ENCODE peak calls at places on chromosomes 13 and 19, in ten cellular contexts. Z is body of pancreas, N is uterus, M is H1, R is breast epithelium, D is sigmoid colon, W is suprapubic skin, U is esophagus squamous epithelium, Y is GM12892, O is transverse colon. S is an unnamed sample.

GRCh38 chr13:96089749-96090239 is at the start of gene HS6ST3:
- DNase-seq in U (no peak), W (peak), M (peak), N (peak), D (no peak), O (no peak), Z (peak), R (no peak), Y (peak), S (peak)

GRCh38 chr13:76636881-76637280 is 249.3 kb downstream of the KCTD12 start:
- DNase-seq in M (no peak), Z (no peak), R (no peak), Y (no peak), W (no peak), D (no peak), N (no peak), O (no peak), U (no peak), S (no peak)

GRCh38 chr13:32409561-32410440 is 18.1 kb downstream of the N4BP2L1 start:
- DNase-seq in N (peak), W (no peak), M (no peak), U (no peak), D (peak), Y (no peak), R (no peak), Z (no peak), O (no peak), S (peak)

GRCh38 chr13:28564030-28564429 is 69.1 kb upstream of the FLT1 start:
- DNase-seq in M (no peak), D (no peak), W (no peak), U (no peak), R (peak), Y (no peak), O (peak), N (no peak), Z (no peak), S (no peak)

GRCh38 chr19:10269333-10270179 is 1.4 kb upstream of the ICAM1 start:
- DNase-seq in Z (peak), W (peak), O (peak), D (peak), U (peak), N (peak), M (no peak), R (peak), Y (no peak), S (peak)

GRCh38 chr13:38819053-38819452 is 132.2 kb downstream of the FREM2 start:
- DNase-seq in D (peak), O (no peak), R (no peak), Y (no peak), M (no peak), W (no peak), U (no peak), N (peak), Z (no peak), S (no peak)

GRCh38 chr13:97307882-97308624 is 85.9 kb downstream of the MBNL2 start:
- DNase-seq in Z (peak), U (no peak), D (no peak), W (no peak), N (no peak), O (no peak), M (no peak), R (peak), Y (no peak), S (no peak)

GRCh38 chr19:18762125-18763023 is 28.7 kb downstream of the COMP start:
- DNase-seq in R (peak), Y (no peak), N (peak), W (no peak), O (peak), D (peak), U (no peak), M (no peak), Z (peak), S (no peak)

GRCh38 chr13:73421310-73421912 is 362.6 kb downstream of the KLF5 start:
- DNase-seq in N (no peak), D (no peak), Y (no peak), Z (peak), M (no peak), W (no peak), U (no peak), O (peak), R (no peak), S (no peak)

GRCh38 chr13:100235311-100235901 is 146.5 kb downstream of the PCCA start:
- DNase-seq in D (no peak), M (no peak), O (no peak), Z (no peak), N (no peak), Y (no peak), R (no peak), U (no peak), W (no peak), S (peak)

GRCh38 chr13:25945596-25945995 is 106.2 kb downstream of the SHISA2 start:
- DNase-seq in Z (no peak), U (no peak), O (no peak), D (no peak), Y (no peak), N (no peak), W (no peak), R (no peak), M (no peak), S (no peak)

GRCh38 chr19:2127758-2128157 is 23.6 kb downstream of the AP3D1 start:
- DNase-seq in W (no peak), Y (no peak), O (no peak), Z (no peak), U (no peak), M (no peak), D (no peak), R (no peak), N (no peak), S (no peak)

GRCh38 chr13:105918842-105919741 is 616.4 kb downstream of the EFNB2 start:
- DNase-seq in O (peak), M (no peak), U (no peak), W (no peak), N (no peak), D (no peak), R (no peak), Y (no peak), Z (no peak), S (no peak)

GRCh38 chr13:98265669-98266551 is 88.8 kb upstream of the RNF113B start:
- DNase-seq in N (no peak), Y (no peak), Z (peak), O (peak), W (no peak), D (no peak), U (no peak), M (no peak), R (no peak), S (no peak)

GRCh38 chr13:49216334-49216733 is 3.8 kb upstream of the MLNR start:
- DNase-seq in W (no peak), N (no peak), Y (no peak), O (no peak), Z (no peak), U (no peak), D (no peak), M (no peak), R (no peak), S (no peak)

GRCh38 chr13:97781891-97782305 is 171.6 kb upstream of the IPO5 start:
- DNase-seq in U (no peak), N (no peak), W (no peak), R (no peak), M (no peak), Y (no peak), O (no peak), Z (no peak), D (no peak), S (no peak)

GRCh38 chr19:39126593-39127187 is 1.1 kb downstream of the PAK4 start:
- DNase-seq in N (no peak), M (no peak), U (no peak), R (no peak), Y (no peak), D (no peak), O (peak), W (no peak), Z (peak), S (peak)

GRCh38 chr13:111554539-111555267 is 234.3 kb downstream of the TEX29 start:
- DNase-seq in O (no peak), M (no peak), D (no peak), U (no peak), Y (no peak), W (no peak), N (no peak), Z (no peak), R (no peak), S (no peak)

GRCh38 chr13:110388141-110388943 is 81.3 kb downstream of the COL4A2 start:
- DNase-seq in U (no peak), Z (no peak), N (peak), O (peak), M (no peak), W (no peak), R (peak), Y (no peak), D (peak), S (no peak)

GRCh38 chr13:94303644-94304174 is 175.8 kb downstream of the DCT start:
- DNase-seq in Z (no peak), W (no peak), D (no peak), M (no peak), O (no peak), U (no peak), Y (no peak), N (no peak), R (no peak), S (no peak)

GRCh38 chr13:95300625-95301134 is 571 bp downstream of the ABCC4 start:
- DNase-seq in U (no peak), R (no peak), M (no peak), D (peak), W (peak), Y (peak), N (peak), Z (peak), O (peak), S (peak)

GRCh38 chr19:48152552-48152951 is 17.6 kb downstream of the LIG1 start:
- DNase-seq in Y (no peak), R (peak), W (no peak), M (no peak), N (peak), U (no peak), D (peak), O (peak), Z (peak), S (peak)

GRCh38 chr13:50742353-50742752 is 101.1 kb downstream of the DLEU7 start:
- DNase-seq in O (no peak), Z (no peak), N (no peak), W (no peak), Y (no peak), U (no peak), D (no peak), M (no peak), R (no peak), S (no peak)

GRCh38 chr13:80341098-80341701 is at the start of gene SPRY2:
- DNase-seq in Z (peak), O (peak), Y (no peak), R (peak), N (peak), D (peak), W (peak), M (peak), U (peak), S (peak)

GRCh38 chr13:76976488-76976887 is 15.4 kb upstream of the CLN5 start:
- DNase-seq in M (no peak), O (no peak), D (no peak), Z (no peak), N (no peak), Y (no peak), U (no peak), R (no peak), W (no peak), S (no peak)

GRCh38 chr13:114148521-114148855 is 16.1 kb upstream of the RASA3 start:
- DNase-seq in Z (peak), N (no peak), Y (no peak), M (no peak), R (no peak), O (peak), D (no peak), U (no peak), W (no peak), S (no peak)

GRCh38 chr13:27182844-27183497 is 11.4 kb upstream of the USP12 start:
- DNase-seq in U (no peak), N (peak), D (peak), O (no peak), Z (peak), R (peak), Y (no peak), M (no peak), W (no peak), S (peak)

GRCh38 chr13:19818223-19818842 is 35.6 kb upstream of the PSPC1 start:
- DNase-seq in N (peak), Z (peak), Y (no peak), M (peak), D (no peak), W (no peak), U (no peak), R (no peak), O (peak), S (peak)

GRCh38 chr13:73411067-73411809 is 352.4 kb downstream of the KLF5 start:
- DNase-seq in W (no peak), Z (no peak), D (no peak), R (no peak), O (no peak), M (no peak), U (no peak), Y (no peak), N (no peak), S (no peak)

GRCh38 chr13:113040597-113041292 is 64.8 kb upstream of the F7 start:
- DNase-seq in R (no peak), Y (no peak), W (no peak), M (no peak), U (no peak), O (no peak), D (no peak), Z (no peak), N (no peak), S (no peak)

GRCh38 chr13:43464578-43465264 is 322.1 kb downstream of the ENOX1 start:
- DNase-seq in D (no peak), W (no peak), R (no peak), O (no peak), M (no peak), U (no peak), Y (no peak), Z (no peak), N (no peak), S (no peak)

GRCh38 chr13:52447354-52447753 is 3.1 kb downstream of the VPS36 start:
- DNase-seq in W (no peak), R (no peak), Z (no peak), D (no peak), Y (no peak), O (no peak), U (no peak), M (no peak), N (no peak), S (no peak)

GRCh38 chr19:44725251-44725650 is 23.3 kb upstream of the BCL3 start:
- DNase-seq in M (no peak), D (no peak), Z (peak), U (no peak), O (peak), R (no peak), W (no peak), N (no peak), Y (no peak), S (no peak)

GRCh38 chr19:48812094-48812929 is 1.5 kb upstream of the BCAT2 start:
- DNase-seq in R (peak), D (peak), M (no peak), Y (peak), W (peak), U (peak), O (peak), N (peak), Z (peak), S (peak)

GRCh38 chr19:10776900-10777650 is 58.9 kb downstream of the TMED1 start:
- DNase-seq in D (no peak), Y (no peak), N (no peak), M (no peak), U (no peak), Z (no peak), W (no peak), O (peak), R (no peak), S (no peak)

GRCh38 chr19:31340059-31341025 is 8.9 kb downstream of the TSHZ3 start:
- DNase-seq in N (peak), R (no peak), O (no peak), D (no peak), Y (no peak), M (no peak), U (no peak), W (no peak), Z (no peak), S (no peak)

GRCh38 chr19:41426952-41427646 is at the start of gene B3GNT8:
- DNase-seq in O (peak), W (peak), Y (peak), U (peak), N (peak), R (peak), M (peak), D (peak), Z (peak), S (peak)

GRCh38 chr19:20661150-20661819 is at the start of gene ZNF626:
- DNase-seq in U (peak), O (peak), Z (peak), W (peak), R (peak), Y (peak), N (peak), D (peak), M (peak), S (peak)

GRCh38 chr13:20943519-20944012 is 41.0 kb upstream of the XPO4 start:
- DNase-seq in R (peak), Z (peak), O (peak), Y (peak), U (peak), N (peak), W (peak), D (peak), M (peak), S (peak)

DNA sequence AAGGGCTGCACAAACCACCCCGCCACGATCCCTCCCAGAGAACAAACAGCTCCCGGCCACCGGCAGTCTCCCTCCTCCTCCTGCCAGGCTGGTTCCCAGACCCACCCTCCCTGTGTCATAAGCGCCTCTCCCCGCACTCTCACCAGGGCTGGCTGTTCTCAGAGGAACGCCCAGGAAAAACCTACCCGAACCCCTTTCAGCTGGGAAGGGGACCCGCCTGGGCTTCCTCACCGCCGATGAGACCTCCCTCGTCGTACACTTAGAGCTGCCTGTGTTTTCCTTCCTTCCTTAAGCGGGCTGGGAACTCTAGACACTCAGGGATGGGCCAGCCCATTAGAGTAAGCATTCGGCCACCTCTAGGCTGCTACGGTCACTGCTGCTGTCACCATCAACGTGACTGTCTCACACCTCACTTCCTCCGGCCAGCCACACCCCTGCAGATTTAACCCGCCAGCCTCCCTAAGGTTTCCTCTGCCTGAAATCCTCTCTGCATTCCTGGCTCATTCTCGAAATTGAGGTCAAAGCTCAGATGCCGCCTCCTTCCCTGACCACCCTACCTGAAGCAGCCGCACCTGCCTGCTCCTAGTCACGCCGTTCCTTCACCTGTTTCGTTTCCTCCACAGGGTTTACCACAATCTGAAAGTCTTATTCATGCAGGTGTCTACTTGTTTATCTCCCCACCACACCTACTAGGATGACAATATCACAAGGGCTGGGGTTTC is 6.3 kb upstream of the RDH13 start:
- DNase-seq in O (peak), U (no peak), Y (no peak), W (no peak), Z (peak), M (no peak), D (no peak), R (peak), N (no peak), S (no peak)
- TF ChIP-seq POLR2A in O (peak), U (no peak), Y (no peak), W (no peak), Z (peak), M (no peak), D (no peak), R (peak), N (no peak), S (no peak)

DNA sequence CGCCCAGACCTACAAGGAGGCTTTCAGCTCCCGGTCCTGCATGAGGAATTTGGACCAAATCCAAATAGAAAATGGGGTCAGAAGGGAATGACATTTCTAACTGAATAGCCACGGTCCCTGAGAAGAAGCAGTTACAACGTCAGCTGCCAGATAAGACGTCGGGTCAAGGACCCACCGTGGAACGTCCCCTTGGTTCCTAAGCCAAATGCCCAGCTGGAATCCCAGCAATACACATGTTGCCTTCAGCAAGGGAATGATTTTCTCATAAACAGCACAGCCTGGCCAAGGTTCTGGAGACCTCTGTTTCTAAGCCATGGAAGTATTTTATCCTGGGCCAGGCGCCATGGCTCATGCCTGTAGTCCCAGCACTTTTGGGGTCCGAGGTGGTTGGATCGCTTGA is 109.1 kb upstream of the PEG3 start:
- DNase-seq in U (no peak), Y (no peak), W (no peak), D (no peak), N (no peak), M (no peak), O (no peak), R (no peak), Z (no peak), S (no peak)
- TF ChIP-seq POLR2A in U (no peak), Y (no peak), W (no peak), D (no peak), N (no peak), M (no peak), O (no peak), R (no peak), Z (no peak), S (no peak)

DNA sequence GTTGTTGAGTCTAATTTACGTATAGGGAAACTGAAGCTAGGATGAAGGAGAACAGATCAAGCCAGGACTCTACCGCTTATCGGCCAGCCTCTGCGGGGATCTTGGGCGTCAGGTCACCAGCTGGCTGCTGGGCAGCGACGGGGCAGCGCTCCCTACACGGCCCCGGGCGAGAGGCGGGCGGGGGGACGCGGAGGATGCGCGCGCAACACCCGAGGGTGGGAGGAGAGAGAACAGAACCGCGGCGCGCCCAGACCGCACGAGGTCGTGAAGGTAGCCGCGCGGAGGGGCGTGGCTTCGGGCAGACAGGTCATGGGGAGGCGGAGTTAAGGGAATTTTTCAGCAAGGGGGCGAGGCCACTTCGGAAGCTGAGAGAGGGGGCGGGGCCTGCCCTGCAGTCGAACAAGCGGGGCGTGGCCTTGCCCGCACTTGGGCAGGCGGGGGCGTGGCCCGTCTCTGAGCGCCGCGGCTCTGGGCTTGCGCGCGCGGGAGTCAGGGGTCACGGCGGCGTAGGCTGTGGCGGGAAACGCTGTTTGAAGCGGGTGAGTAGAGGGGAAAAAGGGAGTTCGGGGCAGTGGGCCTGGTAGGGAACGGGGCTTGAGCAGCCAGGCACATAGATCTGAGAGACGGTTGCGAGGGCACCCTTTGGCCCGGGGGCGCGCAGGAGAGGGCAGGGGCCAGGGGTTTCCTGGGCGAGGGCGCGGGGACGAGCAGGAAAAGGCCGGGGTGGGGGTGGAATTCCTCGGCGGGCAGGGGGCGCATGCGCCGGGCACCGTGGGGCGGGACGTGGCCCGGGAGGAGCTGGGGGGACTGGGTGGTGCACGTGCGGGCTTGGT is at the start of gene POLD1:
- DNase-seq in D (peak), R (peak), Z (peak), M (peak), W (peak), U (peak), O (peak), N (peak), Y (peak), S (peak)
- TF ChIP-seq POLR2A in D (no peak), R (no peak), Z (peak), M (peak), W (peak), U (peak), O (peak), N (peak), Y (peak), S (peak)

DNA sequence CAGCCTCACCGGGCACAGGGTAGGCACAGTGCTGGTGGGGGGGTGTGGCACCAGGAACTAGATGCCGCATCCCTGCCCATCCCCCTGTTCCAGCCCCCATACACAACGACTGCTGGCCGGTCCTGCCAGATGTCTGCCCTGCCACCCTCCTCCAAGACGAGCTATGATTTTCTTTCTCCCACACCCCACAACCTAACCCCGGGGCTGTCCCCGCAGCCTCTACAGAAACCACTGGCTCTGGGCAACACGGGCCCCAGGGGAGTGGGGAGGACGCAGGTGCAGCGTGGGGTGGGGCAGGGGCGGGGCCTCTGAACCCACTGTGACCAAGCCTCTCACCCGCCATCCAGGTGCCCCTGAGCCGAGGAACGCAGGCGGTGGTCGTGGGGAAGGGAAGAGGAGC is 15.5 kb downstream of the PGLS start:
- DNase-seq in D (no peak), O (peak), Z (no peak), U (peak), N (no peak), Y (peak), W (no peak), R (no peak), M (no peak), S (no peak)
- TF ChIP-seq POLR2A in D (no peak), O (no peak), Z (no peak), U (no peak), N (no peak), Y (no peak), W (no peak), R (no peak), M (no peak), S (no peak)